ENCODE peak calls at places on chromosome 7, in four cellular contexts. One of them, this sample, is unnamed.

GRCh38 chr7:98395481-98395880 is 5.4 kb downstream of the BAIAP2L1 start:
- DNase-seq in omental fat pad: no peak
- DNase-seq in PC-9: no peak
- DNase-seq in HS-5: no peak
- DNase-seq in this sample: no peak

GRCh38 chr7:117871778-117872538 is 1.3 kb downstream of the CTTNBP2 start:
- DNase-seq in omental fat pad: no peak
- DNase-seq in PC-9: no peak
- DNase-seq in HS-5: no peak
- DNase-seq in this sample: peak; percentile 64

GRCh38 chr7:44750921-44751571 is 2.4 kb downstream of the ZMIZ2 start:
- DNase-seq in omental fat pad: no peak
- DNase-seq in PC-9: no peak
- DNase-seq in HS-5: no peak
- DNase-seq in this sample: no peak

GRCh38 chr7:69982197-69982596 is 383.9 kb downstream of the AUTS2 start:
- DNase-seq in omental fat pad: no peak
- DNase-seq in PC-9: no peak
- DNase-seq in HS-5: no peak
- DNase-seq in this sample: no peak

GRCh38 chr7:55573234-55573504 is 867 bp upstream of the VOPP1 start:
- DNase-seq in omental fat pad: no peak
- DNase-seq in PC-9: no peak
- DNase-seq in HS-5: no peak
- DNase-seq in this sample: no peak

GRCh38 chr7:64999165-65000004 is 7.1 kb downstream of the ERV3-1 start:
- DNase-seq in omental fat pad: no peak
- DNase-seq in PC-9: peak; percentile 24
- DNase-seq in HS-5: no peak
- DNase-seq in this sample: no peak

GRCh38 chr7:48040944-48041664 is 5.8 kb downstream of the C7orf57 start:
- DNase-seq in omental fat pad: no peak
- DNase-seq in PC-9: no peak
- DNase-seq in HS-5: no peak
- DNase-seq in this sample: no peak

GRCh38 chr7:18087031-18087686 is 59.5 kb upstream of the PRPS1L1 start:
- DNase-seq in omental fat pad: no peak
- DNase-seq in PC-9: no peak
- DNase-seq in HS-5: no peak
- DNase-seq in this sample: no peak

GRCh38 chr7:111894518-111894917 is 311.7 kb downstream of the DOCK4 start:
- DNase-seq in omental fat pad: no peak
- DNase-seq in PC-9: no peak
- DNase-seq in HS-5: no peak
- DNase-seq in this sample: no peak